ENCODE peak calls at places on chromosomes 1 and 21, in eight cellular contexts. A is H7, T is left lung, J is suprapubic skin, I is colonic mucosa, R is prostate gland, Z is adrenal gland, N is Panc1. C is an unnamed sample. For H3K36me3, the result is how much of the 10 kb centered on the place peaks cover.

GRCh38 chr1:216945506-216946080 is 222.4 kb upstream of the ESRRG start:
- DNase-seq in R (no peak), Z (no peak), I (no peak), A (no peak), J (no peak), N (no peak), T (no peak), C (no peak)

GRCh38 chr1:12556368-12556930 is 61.6 kb downstream of the DHRS3 start:
- DNase-seq in A (peak), I (no peak), R (peak), Z (peak), T (peak), J (peak), N (no peak), C (peak)

GRCh38 chr1:68703921-68704354 is 207.1 kb upstream of the DEPDC1 start:
- DNase-seq in R (no peak), Z (no peak), I (no peak), J (no peak), N (no peak), A (no peak), T (no peak), C (no peak)

GRCh38 chr1:195663549-195664280 is 944.5 kb downstream of the KCNT2 start:
- DNase-seq in R (no peak), I (no peak), Z (no peak), N (peak), A (no peak), J (no peak), T (no peak), C (peak)

GRCh38 chr1:163082971-163083370 is 13.8 kb downstream of the RGS4 start:
- DNase-seq in A (no peak), J (no peak), N (no peak), T (no peak), Z (peak), I (no peak), R (no peak), C (no peak)

GRCh38 chr1:230982698-230983097 is 3.8 kb downstream of the ARV1 start:
- DNase-seq in Z (no peak), T (no peak), I (no peak), A (no peak), J (no peak), R (no peak), N (no peak), C (no peak)

GRCh38 chr21:45981154-45981606 is 390 bp upstream of the COL6A1 start:
- DNase-seq in J (peak), I (peak), A (peak), T (peak), R (peak), Z (peak), N (peak), C (peak)

GRCh38 chr1:158930504-158930903 is 848 bp upstream of the PYHIN1 start:
- DNase-seq in N (no peak), A (no peak), I (no peak), R (no peak), J (no peak), T (no peak), Z (no peak), C (no peak)

GRCh38 chr1:94541175-94542087 is at the start of gene F3:
- DNase-seq in I (peak), T (peak), A (peak), R (peak), Z (peak), N (no peak), J (peak), C (no peak)

GRCh38 chr21:15293251-15293650 is 228.5 kb upstream of the NRIP1 start:
- DNase-seq in T (no peak), N (peak), J (no peak), A (peak), I (no peak), Z (peak), R (no peak), C (peak)

GRCh38 chr1:54984126-54984842 is 3.9 kb downstream of the TMEM61 start:
- DNase-seq in N (no peak), I (no peak), T (no peak), A (peak), J (no peak), R (no peak), Z (no peak), C (no peak)

GRCh38 chr1:19814681-19815503 is at the start of gene RNF186:
- DNase-seq in R (peak), J (no peak), N (no peak), Z (no peak), I (peak), A (no peak), T (peak), C (no peak)

GRCh38 chr21:43864313-43864805 is 664 bp upstream of the AGPAT3 start:
- DNase-seq in Z (peak), R (peak), T (peak), I (peak), A (peak), N (no peak), J (no peak), C (no peak)

GRCh38 chr21:39007532-39007931 is 175.7 kb downstream of the PSMG1 start:
- DNase-seq in T (no peak), R (peak), I (no peak), A (no peak), N (no peak), J (no peak), Z (no peak), C (no peak)

GRCh38 chr1:223665592-223666312 is at the start of gene CAPN8:
- DNase-seq in T (peak), I (peak), Z (no peak), A (no peak), N (no peak), J (no peak), R (peak), C (no peak)

GRCh38 chr1:91345395-91346005 is 59.1 kb downstream of the HFM1 start:
- DNase-seq in I (no peak), N (no peak), T (no peak), Z (no peak), A (no peak), R (no peak), J (no peak), C (no peak)

GRCh38 chr1:110229348-110230001 is 19.4 kb downstream of the KCNC4 start:
- DNase-seq in N (no peak), Z (no peak), J (no peak), T (no peak), R (no peak), A (peak), I (no peak), C (no peak)

GRCh38 chr1:8506995-8507615 is 189.2 kb downstream of the SLC45A1 start:
- DNase-seq in J (no peak), I (no peak), Z (peak), R (no peak), N (no peak), A (no peak), T (no peak), C (no peak)

GRCh38 chr21:38178653-38179503 is 77.9 kb upstream of the KCNJ15 start:
- DNase-seq in N (no peak), I (no peak), R (no peak), A (no peak), Z (no peak), T (no peak), J (no peak), C (no peak)

GRCh38 chr1:235450433-235450832 is 53.8 kb downstream of the B3GALNT2 start:
- DNase-seq in R (no peak), T (no peak), N (no peak), J (no peak), I (no peak), A (no peak), Z (no peak), C (no peak)

GRCh38 chr1:94688646-94689045 is 131.5 kb upstream of the SLC44A3 start:
- DNase-seq in R (no peak), Z (no peak), T (no peak), N (no peak), I (no peak), A (peak), J (no peak), C (no peak)

DNA sequence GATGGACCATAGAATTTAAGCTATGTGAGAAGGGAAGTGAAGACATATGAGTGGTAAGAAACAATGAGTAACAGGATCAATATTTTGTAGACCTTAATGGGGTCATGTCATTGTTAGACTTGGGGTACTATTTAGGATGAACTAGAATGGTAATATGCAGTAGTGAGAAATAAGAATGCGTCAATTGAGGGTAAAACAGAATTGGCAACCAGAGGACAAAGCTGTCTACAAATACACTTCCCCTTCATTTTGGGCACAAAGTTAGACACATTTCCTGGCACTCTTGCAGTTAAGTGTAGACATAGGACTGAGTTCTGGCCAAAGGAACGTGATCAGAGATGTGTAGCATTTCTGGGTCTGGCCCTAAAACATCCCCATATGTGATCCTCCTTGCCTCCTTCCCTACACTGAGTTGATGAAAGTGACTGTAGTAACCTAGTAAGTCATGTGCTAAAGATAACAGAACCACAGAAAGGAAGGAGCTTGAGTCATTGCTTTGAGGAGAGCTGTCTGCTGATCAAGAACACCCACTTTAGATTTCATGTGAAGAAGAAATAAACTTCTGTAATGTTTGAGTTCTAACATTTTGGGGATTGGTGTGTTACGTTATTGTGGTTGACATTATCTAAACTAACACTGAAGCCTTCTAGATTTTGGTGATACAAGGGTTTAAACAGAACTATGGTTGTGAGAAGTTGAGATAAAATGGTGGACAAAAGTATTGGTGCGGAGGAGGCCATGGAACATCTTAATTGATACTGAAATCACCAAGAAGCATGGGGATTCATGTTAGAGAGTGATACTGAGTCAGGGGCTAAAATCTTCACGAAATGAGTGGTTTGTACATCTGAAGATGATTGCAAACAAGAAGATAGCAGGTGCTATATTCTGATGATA is 41.7 kb downstream of the CD55 start:
- DNase-seq in Z (no peak), R (no peak), I (no peak), N (no peak), A (no peak), T (no peak), J (no peak), C (no peak)
- H3K36me3 ChIP-seq in Z (under half), R (under half), I (under half), N (under half), A (under half), T (half or more), J (under half), C (under half)

DNA sequence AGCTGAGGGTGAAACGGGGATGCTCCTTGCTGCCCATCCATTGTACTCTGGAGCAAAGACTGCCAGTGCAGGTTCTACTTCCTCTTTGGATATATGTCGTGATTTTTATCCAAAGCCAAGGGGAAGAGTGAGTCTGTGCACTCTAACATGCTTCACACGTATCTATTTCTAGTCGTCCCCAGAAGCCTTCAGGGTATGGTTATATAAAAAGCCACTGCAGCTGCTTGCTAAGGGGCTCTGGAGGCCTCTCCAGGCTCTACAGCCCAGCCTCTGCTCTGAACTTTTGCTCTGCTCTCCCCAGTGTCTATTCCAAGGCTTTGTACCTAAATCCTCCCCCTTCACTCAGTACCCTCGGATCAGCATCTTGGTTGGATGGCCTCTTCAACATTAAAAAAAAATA is 20.0 kb downstream of the PAFAH2 start:
- DNase-seq in N (no peak), Z (no peak), R (no peak), A (no peak), I (no peak), J (no peak), T (no peak), C (no peak)
- H3K36me3 ChIP-seq in N (under half), Z (half or more), R (under half), A (under half), I (under half), J (half or more), T (half or more), C (under half)

GRCh38 chr21:32735524-32735923 is 7.7 kb upstream of the SYNJ1 start:
- DNase-seq in T (no peak), Z (no peak), A (peak), N (no peak), R (no peak), J (no peak), I (no peak), C (no peak)

GRCh38 chr21:32732544-32732943 is 4.7 kb upstream of the SYNJ1 start:
- DNase-seq in A (no peak), Z (no peak), T (no peak), I (no peak), J (no peak), N (no peak), R (no peak), C (no peak)

GRCh38 chr21:32733356-32733755 is 5.5 kb upstream of the SYNJ1 start:
- DNase-seq in Z (no peak), I (no peak), R (no peak), T (no peak), A (no peak), J (no peak), N (no peak), C (no peak)

GRCh38 chr21:32728455-32729237 is 833 bp upstream of the SYNJ1 start:
- DNase-seq in T (no peak), J (no peak), R (no peak), A (no peak), Z (no peak), N (no peak), I (no peak), C (no peak)

DNA sequence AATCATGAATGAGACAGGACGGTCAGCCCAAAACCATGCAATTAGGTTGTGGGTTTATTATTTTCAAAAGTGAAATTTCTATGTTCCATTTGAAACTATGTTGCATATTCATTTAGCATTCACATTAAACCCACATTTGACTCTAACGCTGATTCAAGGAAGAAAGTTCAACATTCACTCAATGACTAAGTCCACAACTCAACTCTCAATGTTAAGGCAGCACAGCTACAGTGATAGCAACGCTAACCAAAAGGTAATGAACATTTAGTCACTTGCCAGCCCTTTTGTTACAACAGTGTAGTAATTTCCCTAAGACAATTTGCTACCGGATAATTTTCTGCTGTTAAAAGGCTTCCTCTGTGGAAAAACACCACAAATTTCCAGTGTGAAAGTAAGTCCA is 6.4 kb upstream of the SYNJ1 start:
- DNase-seq in R (no peak), J (no peak), N (no peak), I (no peak), A (no peak), Z (no peak), T (no peak), C (no peak)
- H3K36me3 ChIP-seq in R (under half), J (under half), N (under half), I (under half), A (under half), Z (under half), T (half or more), C (under half)

DNA sequence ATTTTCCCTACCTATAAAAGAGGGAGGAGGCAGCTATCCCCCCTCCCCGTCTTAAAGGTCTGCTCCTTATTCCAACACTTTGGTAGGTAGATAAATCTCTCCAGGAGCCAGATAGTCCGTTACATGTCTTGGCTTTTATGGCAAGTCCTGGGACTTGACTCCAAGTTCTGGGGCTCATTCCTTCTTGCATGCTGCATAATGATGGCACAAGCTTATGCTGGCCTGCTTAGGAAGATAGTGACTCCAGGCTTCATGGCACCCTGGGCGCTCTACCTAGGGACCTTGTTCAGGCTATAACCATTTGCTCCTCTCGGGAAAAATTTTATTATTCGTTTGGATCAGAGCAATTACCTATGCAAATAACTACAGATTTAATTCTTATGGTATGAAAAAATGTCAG is 3.7 kb downstream of the SLAMF1 start:
- DNase-seq in N (no peak), R (no peak), J (no peak), Z (no peak), A (no peak), T (no peak), I (no peak), C (no peak)
- H3K36me3 ChIP-seq in N (under half), R (under half), J (under half), Z (under half), A (under half), T (under half), I (under half), C (under half)

GRCh38 chr1:41537257-41537656 is 52.8 kb upstream of the EDN2 start:
- DNase-seq in A (no peak), I (no peak), N (no peak), J (peak), Z (no peak), R (no peak), T (no peak), C (peak)

GRCh38 chr1:41535236-41535720 is 50.8 kb upstream of the EDN2 start:
- DNase-seq in J (peak), Z (no peak), N (no peak), T (no peak), I (no peak), A (no peak), R (no peak), C (no peak)

GRCh38 chr1:41537788-41538351 is 53.4 kb upstream of the EDN2 start:
- DNase-seq in N (no peak), A (no peak), T (peak), I (peak), Z (peak), R (no peak), J (peak), C (peak)

GRCh38 chr1:41534181-41535076 is 49.9 kb upstream of the EDN2 start:
- DNase-seq in A (no peak), Z (no peak), J (peak), I (no peak), T (peak), R (no peak), N (no peak), C (no peak)

GRCh38 chr1:41536296-41536695 is 51.8 kb upstream of the EDN2 start:
- DNase-seq in R (no peak), T (no peak), Z (no peak), N (no peak), I (no peak), J (peak), A (no peak), C (no peak)
- H3K36me3 ChIP-seq in R (under half), T (under half), Z (under half), N (under half), I (under half), J (under half), A (under half), C (under half)

DNA sequence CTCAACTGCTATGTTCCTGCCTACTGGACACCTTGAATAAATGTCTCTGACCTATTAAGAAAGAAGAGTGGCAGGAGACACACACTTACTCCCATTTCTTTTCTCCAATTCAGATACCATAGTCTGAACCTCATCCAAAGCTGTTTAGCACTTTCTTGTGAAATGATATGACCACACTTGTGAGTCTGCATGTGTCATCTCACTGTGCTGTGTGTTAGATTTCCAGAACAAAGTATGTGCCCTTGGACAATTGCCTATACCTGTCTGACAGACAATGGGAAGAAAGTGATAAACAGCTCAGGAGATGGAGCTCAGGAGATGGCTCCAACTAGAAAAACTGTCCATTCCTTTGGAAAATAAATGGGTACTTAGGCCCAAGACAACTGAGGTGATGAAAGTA is 48.4 kb downstream of the USP48 start:
- DNase-seq in N (no peak), R (no peak), I (no peak), T (no peak), Z (no peak), A (no peak), J (no peak), C (no peak)
- H3K36me3 ChIP-seq in N (under half), R (under half), I (under half), T (half or more), Z (half or more), A (under half), J (half or more), C (under half)

DNA sequence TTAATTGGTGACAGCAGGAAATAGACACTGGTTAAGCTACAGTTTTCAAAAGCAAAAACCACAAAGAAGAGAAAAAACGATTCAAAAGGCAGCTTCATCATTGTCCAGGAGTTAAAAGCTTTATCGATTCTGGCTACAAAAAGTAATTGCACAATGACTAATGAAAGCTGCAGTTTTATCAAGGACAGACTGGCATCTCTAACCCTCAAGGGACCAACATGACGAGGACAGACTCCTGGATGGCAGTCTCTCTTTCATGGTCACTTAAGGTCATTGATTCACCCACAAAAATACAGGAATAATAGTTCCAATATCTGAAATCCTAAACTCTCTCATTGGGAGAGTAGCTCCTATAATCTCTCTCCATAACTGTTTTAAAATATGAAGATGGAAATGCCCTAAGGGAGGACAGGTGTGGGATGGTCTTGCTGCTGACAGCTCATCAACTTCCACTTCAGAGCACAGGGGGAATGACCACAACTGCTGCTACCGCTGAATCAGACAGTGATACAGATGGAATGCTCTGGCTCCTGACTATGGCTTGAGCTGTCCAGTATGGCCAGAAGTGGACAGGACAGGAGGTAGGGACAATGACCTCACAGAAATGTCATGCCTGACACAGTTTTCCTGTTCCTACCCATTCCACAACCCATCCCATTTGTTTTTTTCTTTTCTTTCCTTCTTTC is 17.4 kb upstream of the CPLANE2 start:
- DNase-seq in N (no peak), A (no peak), J (no peak), I (no peak), T (no peak), Z (peak), R (no peak), C (no peak)
- H3K36me3 ChIP-seq in N (under half), A (under half), J (under half), I (under half), T (half or more), Z (under half), R (under half), C (under half)

C was measured in BJ.